ENCODE peak calls at places on chromosomes 12 and 14, in four cellular contexts. O is heart right ventricle, J is lung, Q is mucosa of descending colon. S is an unnamed sample.
A peak's percentile ranks its signal among the peaks of the same experiment; 100 is the strongest.

GRCh38 chr12:44874981-44875416 is 1.1 kb downstream of the NELL2 start:
- DNase-seq in O (no peak), J (no peak), Q (no peak), S (no peak)

GRCh38 chr12:79933580-79934264 is 1.2 kb downstream of the PPP1R12A start:
- DNase-seq in O (no peak), J (no peak), Q (no peak), S (no peak)

GRCh38 chr12:104695453-104696148 is 238.9 kb downstream of the CHST11 start:
- DNase-seq in O (no peak), J (no peak), Q (no peak), S (no peak)

GRCh38 chr12:95611676-95612309 is 60.5 kb upstream of the USP44 start:
- DNase-seq in O (no peak), J (no peak), Q (no peak), S (no peak)

GRCh38 chr14:95157987-95158712 is 821 bp upstream of the DICER1 start:
- DNase-seq in O (no peak), J (no peak), Q (peak; percentile 55), S (no peak)

GRCh38 chr12:107684029-107684790 is 1.4 kb upstream of the PWP1 start:
- DNase-seq in O (no peak), J (no peak), Q (no peak), S (no peak)

GRCh38 chr12:8992086-8992409 is 2.7 kb downstream of the KLRG1 start:
- DNase-seq in O (no peak), J (no peak), Q (no peak), S (no peak)

GRCh38 chr14:74429221-74429691 is 3.2 kb upstream of the SYNDIG1L start:
- DNase-seq in O (no peak), J (no peak), Q (no peak), S (peak; percentile 16)

GRCh38 chr12:123085730-123086487 is 65.0 kb downstream of the PITPNM2 start:
- DNase-seq in O (peak; percentile 69), J (no peak), Q (no peak), S (no peak)

GRCh38 chr14:65357091-65357490 is 55.4 kb upstream of the FUT8 start:
- DNase-seq in O (no peak), J (no peak), Q (no peak), S (no peak)

GRCh38 chr14:65359503-65359902 is 53.0 kb upstream of the FUT8 start:
- DNase-seq in O (no peak), J (no peak), Q (no peak), S (no peak)

GRCh38 chr14:65354131-65354530 is 58.4 kb upstream of the FUT8 start:
- DNase-seq in O (no peak), J (no peak), Q (no peak), S (no peak)

GRCh38 chr14:65354715-65355114 is 57.8 kb upstream of the FUT8 start:
- DNase-seq in O (no peak), J (no peak), Q (no peak), S (no peak)

DNA sequence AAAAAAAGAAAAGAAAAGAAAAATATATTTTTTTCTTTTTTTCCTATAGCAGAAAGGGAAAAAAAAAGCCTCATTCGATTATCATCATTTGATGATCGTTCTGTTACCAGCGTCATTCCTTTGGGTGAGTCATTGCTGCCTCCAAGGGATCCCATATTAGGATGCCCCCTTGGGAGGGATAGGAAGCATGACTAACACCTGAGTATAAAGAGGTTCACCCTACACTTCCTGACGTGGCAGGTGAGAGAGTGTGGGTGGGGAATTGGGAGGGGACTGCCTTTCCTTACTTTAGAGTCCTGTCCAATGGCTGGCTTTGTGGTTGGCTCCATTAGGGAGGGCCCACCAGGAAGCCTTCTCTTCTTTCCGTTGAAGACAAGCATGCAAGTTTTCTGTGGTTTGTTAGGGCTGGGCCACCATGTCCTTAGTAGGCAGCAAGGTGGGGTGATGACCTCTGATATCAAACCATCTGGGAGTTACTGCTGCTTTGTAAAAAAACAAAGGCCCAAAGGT is 56.1 kb upstream of the FUT8 start:
- DNase-seq in O (no peak), J (no peak), Q (no peak), S (no peak)
- H3K4me1 ChIP-seq in O (peaks cover 6% of the 10 kb centered on the region), J (peaks cover 12% of the 10 kb centered on the region), Q (no peaks in the 10 kb centered on the region), S (peaks cover 6% of the 10 kb centered on the region)

GRCh38 chr14:104472073-104472472 is 107.5 kb upstream of the C14orf180 start:
- DNase-seq in O (no peak), J (no peak), Q (no peak), S (no peak)

GRCh38 chr14:104475256-104475655 is 104.3 kb upstream of the C14orf180 start:
- DNase-seq in O (no peak), J (no peak), Q (no peak), S (no peak)

GRCh38 chr14:104473649-104474574 is 105.7 kb upstream of the C14orf180 start:
- DNase-seq in O (no peak), J (no peak), Q (no peak), S (no peak)

GRCh38 chr14:104472536-104473243 is 106.9 kb upstream of the C14orf180 start:
- DNase-seq in O (no peak), J (no peak), Q (no peak), S (no peak)

DNA sequence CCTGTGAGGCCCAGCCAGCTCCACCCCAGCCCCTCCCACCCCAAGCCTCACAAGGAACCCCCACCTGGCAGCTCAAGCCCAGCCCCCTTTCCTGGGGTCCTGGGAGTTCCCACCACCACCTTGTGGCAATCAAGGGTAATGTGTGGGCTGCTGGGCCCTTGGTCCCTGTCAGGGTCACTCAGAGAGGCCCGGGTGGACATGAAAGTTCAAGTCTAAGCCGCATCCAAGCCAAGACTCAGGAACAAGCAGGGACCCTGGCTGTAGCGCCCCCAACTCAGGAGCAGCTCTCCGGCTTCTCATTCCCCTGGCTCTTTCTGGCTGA is 106.4 kb upstream of the C14orf180 start:
- DNase-seq in O (no peak), J (no peak), Q (no peak), S (no peak)
- H3K9me3 ChIP-seq in O (no peaks in the 10 kb centered on the region), J (no peaks in the 10 kb centered on the region), Q (no peaks in the 10 kb centered on the region), S (no peaks in the 10 kb centered on the region)

GRCh38 chr14:39316844-39317553 is 83.3 kb downstream of the MIA2 start:
- DNase-seq in O (no peak), J (no peak), Q (no peak), S (no peak)
- H3K4me1 ChIP-seq in O (no peaks in the 10 kb centered on the region), J (no peaks in the 10 kb centered on the region), Q (no peaks in the 10 kb centered on the region), S (no peaks in the 10 kb centered on the region)

DNA sequence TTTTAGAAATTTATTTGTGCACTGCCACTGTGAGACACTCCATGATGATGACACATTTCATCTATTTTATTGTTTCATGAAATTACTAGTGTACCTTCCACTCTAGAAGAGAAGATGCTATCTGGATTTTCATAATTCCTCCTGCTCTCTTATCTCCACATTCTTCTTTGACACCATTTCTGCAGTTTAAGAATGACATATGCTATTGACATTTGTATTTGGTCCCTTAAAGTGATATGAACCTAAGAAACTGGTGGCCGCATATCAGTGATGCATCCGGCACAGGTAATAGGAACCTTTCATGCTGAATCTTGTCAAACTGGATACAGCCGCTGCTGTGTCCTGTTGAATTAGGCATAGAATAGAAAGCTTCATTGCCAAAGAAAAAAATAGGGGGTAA is 696.4 kb downstream of the TMEM121 start:
- DNase-seq in O (no peak), J (no peak), Q (no peak), S (no peak)
- H3K9me3 ChIP-seq in O (no peaks in the 10 kb centered on the region), J (no peaks in the 10 kb centered on the region), Q (no peaks in the 10 kb centered on the region), S (no peaks in the 10 kb centered on the region)

DNA sequence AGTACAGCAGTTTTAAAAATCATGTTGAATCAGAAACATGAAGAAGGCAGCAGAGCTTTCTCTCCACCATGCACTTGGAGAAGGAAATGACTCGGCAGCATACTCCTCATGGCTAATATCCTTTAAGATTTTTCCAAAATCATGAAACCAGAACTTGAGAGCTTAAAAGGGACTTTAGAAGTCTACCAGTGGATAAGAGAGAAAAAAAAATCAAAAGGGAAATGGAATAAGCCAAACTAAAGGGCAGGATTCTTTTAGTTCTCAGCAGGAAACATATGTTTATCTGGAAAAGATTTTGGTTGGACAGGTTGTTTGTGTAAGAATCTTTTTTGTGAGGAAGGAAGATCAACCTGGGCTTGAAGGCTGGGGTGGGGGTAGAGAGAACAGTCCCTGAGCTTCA is 111.8 kb downstream of the PRKCH start:
- DNase-seq in O (no peak), J (no peak), Q (no peak), S (no peak)
- H3K4me1 ChIP-seq in O (peaks cover 84% of the 10 kb centered on the region), J (peaks cover 7% of the 10 kb centered on the region), Q (no peaks in the 10 kb centered on the region), S (peaks cover 3% of the 10 kb centered on the region)

DNA sequence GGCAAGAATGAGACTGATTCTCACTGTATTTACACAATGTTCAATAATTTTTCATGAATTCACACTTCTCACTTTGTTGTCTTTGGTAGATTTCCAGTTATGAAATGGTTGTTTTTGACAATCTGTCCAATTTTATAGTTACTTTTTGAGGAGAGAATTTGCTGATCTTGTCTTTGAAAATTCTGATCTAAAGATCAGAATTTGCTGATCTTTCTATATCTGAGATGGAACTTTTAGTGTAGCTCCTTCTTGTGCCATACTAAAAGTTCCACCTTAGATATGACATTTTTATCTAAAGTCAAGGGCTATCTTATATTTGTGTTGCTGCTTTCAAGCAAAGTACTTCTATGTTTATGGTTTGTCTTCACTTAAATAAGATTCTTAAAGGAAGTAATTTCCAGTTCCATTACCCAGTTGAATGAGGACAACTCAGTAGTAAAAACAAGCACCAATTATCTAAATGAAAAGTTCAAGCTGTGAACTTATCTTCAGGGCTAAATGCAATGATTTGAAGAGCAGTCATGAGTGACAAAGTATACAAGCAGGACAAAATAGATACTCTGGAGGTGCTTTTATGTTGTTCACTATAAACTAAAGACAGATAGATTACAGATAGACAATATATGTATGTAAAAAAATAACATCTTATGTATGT is 76.4 kb upstream of the FOXG1 start:
- DNase-seq in O (no peak), J (no peak), Q (no peak), S (no peak)
- H3K9me3 ChIP-seq in O (no peaks in the 10 kb centered on the region), J (no peaks in the 10 kb centered on the region), Q (no peaks in the 10 kb centered on the region), S (no peaks in the 10 kb centered on the region)

GRCh38 chr12:109112720-109113465 is 3.5 kb upstream of the ACACB start:
- DNase-seq in O (no peak), J (no peak), Q (no peak), S (no peak)

GRCh38 chr12:109115404-109115757 is 1.0 kb upstream of the ACACB start:
- DNase-seq in O (no peak), J (no peak), Q (no peak), S (no peak)

GRCh38 chr12:109111775-109112491 is 4.5 kb upstream of the ACACB start:
- DNase-seq in O (peak; percentile 77), J (peak; percentile 59), Q (peak; percentile 83), S (no peak)

GRCh38 chr12:109114644-109115043 is 1.7 kb upstream of the ACACB start:
- DNase-seq in O (no peak), J (no peak), Q (no peak), S (no peak)

GRCh38 chr12:109113661-109114321 is 2.6 kb upstream of the ACACB start:
- DNase-seq in O (no peak), J (no peak), Q (no peak), S (no peak)
- H3K4me1 ChIP-seq in O (peaks cover 87% of the 10 kb centered on the region), J (peaks cover 10% of the 10 kb centered on the region), Q (peaks cover 35% of the 10 kb centered on the region), S (peaks cover 64% of the 10 kb centered on the region)

GRCh38 chr12:125853670-125854069 is 788.4 kb downstream of the AACS start:
- DNase-seq in O (no peak), J (no peak), Q (no peak), S (no peak)
- H3K9me3 ChIP-seq in O (no peaks in the 10 kb centered on the region), J (no peaks in the 10 kb centered on the region), Q (peaks cover 16% of the 10 kb centered on the region), S (no peaks in the 10 kb centered on the region)